ENCODE peak calls at places on chromosome 13, in ten cellular contexts. One of them, this sample, is unnamed.

GRCh38 chr13:71624641-71625040 is 242.4 kb downstream of the DACH1 start:
- DNase-seq in tibial nerve: no peak
- DNase-seq in AG04450: no peak
- DNase-seq in right cardiac atrium: no peak
- DNase-seq in CD8-positive, alpha-beta memory T cell: no peak
- DNase-seq in cardiac muscle cell: no peak
- DNase-seq in testis: no peak
- DNase-seq in neuronal stem cell: peak; percentile 14
- DNase-seq in A549: no peak
- DNase-seq in mesenchymal stem cell: peak; percentile 44
- DNase-seq in this sample: no peak

GRCh38 chr13:36288794-36289391 is 8.7 kb downstream of the CCDC169 start:
- DNase-seq in right cardiac atrium: no peak
- DNase-seq in AG04450: no peak
- DNase-seq in CD8-positive, alpha-beta memory T cell: no peak
- DNase-seq in testis: no peak
- DNase-seq in mesenchymal stem cell: no peak
- DNase-seq in A549: no peak
- DNase-seq in neuronal stem cell: peak; percentile 9
- DNase-seq in tibial nerve: no peak
- DNase-seq in cardiac muscle cell: peak; percentile 2
- DNase-seq in this sample: peak; percentile 36

GRCh38 chr13:106100261-106100919 is 435.1 kb downstream of the EFNB2 start:
- DNase-seq in cardiac muscle cell: peak; percentile 17
- DNase-seq in neuronal stem cell: peak; percentile 74
- DNase-seq in AG04450: no peak
- DNase-seq in A549: peak; percentile 75
- DNase-seq in testis: no peak
- DNase-seq in CD8-positive, alpha-beta memory T cell: no peak
- DNase-seq in tibial nerve: no peak
- DNase-seq in mesenchymal stem cell: no peak
- DNase-seq in right cardiac atrium: peak; percentile 67
- DNase-seq in this sample: no peak

GRCh38 chr13:108190897-108191296 is 24.4 kb downstream of the LIG4 start:
- DNase-seq in A549: no peak
- DNase-seq in neuronal stem cell: no peak
- DNase-seq in AG04450: no peak
- DNase-seq in right cardiac atrium: no peak
- DNase-seq in mesenchymal stem cell: no peak
- DNase-seq in testis: no peak
- DNase-seq in cardiac muscle cell: no peak
- DNase-seq in tibial nerve: no peak
- DNase-seq in CD8-positive, alpha-beta memory T cell: no peak
- DNase-seq in this sample: no peak

GRCh38 chr13:112852392-112852791 is 116.6 kb upstream of the MCF2L start:
- DNase-seq in testis: no peak
- DNase-seq in AG04450: no peak
- DNase-seq in CD8-positive, alpha-beta memory T cell: no peak
- DNase-seq in A549: no peak
- DNase-seq in neuronal stem cell: no peak
- DNase-seq in tibial nerve: no peak
- DNase-seq in right cardiac atrium: no peak
- DNase-seq in mesenchymal stem cell: no peak
- DNase-seq in cardiac muscle cell: no peak
- DNase-seq in this sample: no peak

GRCh38 chr13:46176756-46177155 is 5.2 kb downstream of the LCP1 start:
- DNase-seq in cardiac muscle cell: no peak
- DNase-seq in mesenchymal stem cell: no peak
- DNase-seq in right cardiac atrium: peak; percentile 31
- DNase-seq in AG04450: no peak
- DNase-seq in tibial nerve: peak; percentile 30
- DNase-seq in neuronal stem cell: no peak
- DNase-seq in A549: no peak
- DNase-seq in testis: no peak
- DNase-seq in CD8-positive, alpha-beta memory T cell: no peak
- DNase-seq in this sample: no peak

GRCh38 chr13:47291116-47291656 is 394.3 kb upstream of the HTR2A start:
- DNase-seq in testis: no peak
- DNase-seq in tibial nerve: no peak
- DNase-seq in mesenchymal stem cell: no peak
- DNase-seq in right cardiac atrium: no peak
- DNase-seq in cardiac muscle cell: peak; percentile 39
- DNase-seq in AG04450: no peak
- DNase-seq in CD8-positive, alpha-beta memory T cell: no peak
- DNase-seq in neuronal stem cell: no peak
- DNase-seq in A549: no peak
- DNase-seq in this sample: no peak

GRCh38 chr13:98622926-98623325 is 46.0 kb upstream of the STK24 start:
- DNase-seq in A549: no peak
- DNase-seq in CD8-positive, alpha-beta memory T cell: no peak
- DNase-seq in right cardiac atrium: no peak
- DNase-seq in tibial nerve: no peak
- DNase-seq in cardiac muscle cell: no peak
- DNase-seq in AG04450: no peak
- DNase-seq in neuronal stem cell: no peak
- DNase-seq in mesenchymal stem cell: no peak
- DNase-seq in testis: no peak
- DNase-seq in this sample: no peak

GRCh38 chr13:102131246-102131645 is 270.6 kb downstream of the FGF14 start:
- DNase-seq in mesenchymal stem cell: no peak
- DNase-seq in testis: no peak
- DNase-seq in right cardiac atrium: no peak
- DNase-seq in AG04450: no peak
- DNase-seq in A549: no peak
- DNase-seq in tibial nerve: no peak
- DNase-seq in CD8-positive, alpha-beta memory T cell: no peak
- DNase-seq in cardiac muscle cell: no peak
- DNase-seq in neuronal stem cell: no peak
- DNase-seq in this sample: no peak

GRCh38 chr13:18943721-18944391 is 237.8 kb downstream of the TUBA3C start:
- DNase-seq in cardiac muscle cell: no peak
- DNase-seq in CD8-positive, alpha-beta memory T cell: no peak
- DNase-seq in neuronal stem cell: no peak
- DNase-seq in AG04450: no peak
- DNase-seq in mesenchymal stem cell: no peak
- DNase-seq in testis: no peak
- DNase-seq in right cardiac atrium: peak; percentile 56
- DNase-seq in tibial nerve: no peak
- DNase-seq in A549: no peak
- DNase-seq in this sample: no peak

GRCh38 chr13:109804654-109805053 is 18.3 kb upstream of the IRS2 start:
- DNase-seq in right cardiac atrium: no peak
- DNase-seq in CD8-positive, alpha-beta memory T cell: no peak
- DNase-seq in AG04450: no peak
- DNase-seq in A549: no peak
- DNase-seq in mesenchymal stem cell: no peak
- DNase-seq in cardiac muscle cell: no peak
- DNase-seq in tibial nerve: no peak
- DNase-seq in testis: no peak
- DNase-seq in neuronal stem cell: no peak
- DNase-seq in this sample: no peak

GRCh38 chr13:111184685-111185401 is 69.7 kb downstream of the ARHGEF7 start:
- DNase-seq in neuronal stem cell: no peak
- DNase-seq in cardiac muscle cell: no peak
- DNase-seq in testis: no peak
- DNase-seq in CD8-positive, alpha-beta memory T cell: peak; percentile 77
- DNase-seq in mesenchymal stem cell: no peak
- DNase-seq in AG04450: no peak
- DNase-seq in A549: no peak
- DNase-seq in tibial nerve: no peak
- DNase-seq in right cardiac atrium: peak; percentile 61
- DNase-seq in this sample: no peak

GRCh38 chr13:77898097-77898496 is 20.5 kb downstream of the EDNRB start:
- DNase-seq in cardiac muscle cell: no peak
- DNase-seq in mesenchymal stem cell: peak; percentile 59
- DNase-seq in neuronal stem cell: no peak
- DNase-seq in right cardiac atrium: no peak
- DNase-seq in AG04450: no peak
- DNase-seq in CD8-positive, alpha-beta memory T cell: no peak
- DNase-seq in tibial nerve: no peak
- DNase-seq in A549: no peak
- DNase-seq in testis: no peak
- DNase-seq in this sample: no peak

GRCh38 chr13:100302391-100302790 is 213.5 kb downstream of the PCCA start:
- DNase-seq in cardiac muscle cell: no peak
- DNase-seq in mesenchymal stem cell: no peak
- DNase-seq in tibial nerve: no peak
- DNase-seq in A549: no peak
- DNase-seq in right cardiac atrium: no peak
- DNase-seq in testis: no peak
- DNase-seq in CD8-positive, alpha-beta memory T cell: no peak
- DNase-seq in AG04450: no peak
- DNase-seq in neuronal stem cell: no peak
- DNase-seq in this sample: peak; percentile 19

GRCh38 chr13:26710166-26710565 is 50.4 kb downstream of the GPR12 start:
- DNase-seq in CD8-positive, alpha-beta memory T cell: no peak
- DNase-seq in mesenchymal stem cell: no peak
- DNase-seq in tibial nerve: no peak
- DNase-seq in neuronal stem cell: no peak
- DNase-seq in testis: no peak
- DNase-seq in right cardiac atrium: no peak
- DNase-seq in AG04450: no peak
- DNase-seq in cardiac muscle cell: no peak
- DNase-seq in A549: no peak
- DNase-seq in this sample: no peak

GRCh38 chr13:31927219-31927653 is 104.3 kb upstream of the FRY start:
- DNase-seq in AG04450: no peak
- DNase-seq in A549: no peak
- DNase-seq in mesenchymal stem cell: no peak
- DNase-seq in right cardiac atrium: no peak
- DNase-seq in cardiac muscle cell: no peak
- DNase-seq in CD8-positive, alpha-beta memory T cell: no peak
- DNase-seq in testis: no peak
- DNase-seq in tibial nerve: no peak
- DNase-seq in neuronal stem cell: no peak
- DNase-seq in this sample: no peak

GRCh38 chr13:58300224-58300623 is 668.7 kb downstream of the PCDH17 start:
- DNase-seq in AG04450: no peak
- DNase-seq in cardiac muscle cell: no peak
- DNase-seq in A549: no peak
- DNase-seq in CD8-positive, alpha-beta memory T cell: no peak
- DNase-seq in neuronal stem cell: no peak
- DNase-seq in testis: no peak
- DNase-seq in tibial nerve: no peak
- DNase-seq in right cardiac atrium: no peak
- DNase-seq in mesenchymal stem cell: no peak
- DNase-seq in this sample: peak; percentile 17

GRCh38 chr13:65553328-65553727 is 1676.8 kb downstream of the PCDH9 start:
- DNase-seq in CD8-positive, alpha-beta memory T cell: no peak
- DNase-seq in cardiac muscle cell: no peak
- DNase-seq in right cardiac atrium: peak; percentile 20
- DNase-seq in AG04450: no peak
- DNase-seq in mesenchymal stem cell: no peak
- DNase-seq in A549: no peak
- DNase-seq in tibial nerve: no peak
- DNase-seq in testis: no peak
- DNase-seq in neuronal stem cell: no peak
- DNase-seq in this sample: no peak

GRCh38 chr13:30466841-30467252 is 1.1 kb upstream of the HMGB1 start:
- DNase-seq in AG04450: no peak
- DNase-seq in neuronal stem cell: no peak
- DNase-seq in mesenchymal stem cell: peak; percentile 30
- DNase-seq in right cardiac atrium: no peak
- DNase-seq in cardiac muscle cell: no peak
- DNase-seq in tibial nerve: no peak
- DNase-seq in CD8-positive, alpha-beta memory T cell: no peak
- DNase-seq in testis: no peak
- DNase-seq in A549: no peak
- DNase-seq in this sample: peak; percentile 27
- H3K4me3 ChIP-seq in AG04450: no peak overlapping the region
- H3K4me3 ChIP-seq in neuronal stem cell: no peak overlapping the region
- H3K4me3 ChIP-seq in mesenchymal stem cell: peak overlapping the region; percentile 79
- H3K4me3 ChIP-seq in right cardiac atrium: no peak overlapping the region
- H3K4me3 ChIP-seq in cardiac muscle cell: peak overlapping the region; percentile 23
- H3K4me3 ChIP-seq in tibial nerve: no peak overlapping the region
- H3K4me3 ChIP-seq in CD8-positive, alpha-beta memory T cell: no peak overlapping the region
- H3K4me3 ChIP-seq in testis: no peak overlapping the region
- H3K4me3 ChIP-seq in A549: no peak overlapping the region
- H3K4me3 ChIP-seq in this sample: no peak overlapping the region

DNA sequence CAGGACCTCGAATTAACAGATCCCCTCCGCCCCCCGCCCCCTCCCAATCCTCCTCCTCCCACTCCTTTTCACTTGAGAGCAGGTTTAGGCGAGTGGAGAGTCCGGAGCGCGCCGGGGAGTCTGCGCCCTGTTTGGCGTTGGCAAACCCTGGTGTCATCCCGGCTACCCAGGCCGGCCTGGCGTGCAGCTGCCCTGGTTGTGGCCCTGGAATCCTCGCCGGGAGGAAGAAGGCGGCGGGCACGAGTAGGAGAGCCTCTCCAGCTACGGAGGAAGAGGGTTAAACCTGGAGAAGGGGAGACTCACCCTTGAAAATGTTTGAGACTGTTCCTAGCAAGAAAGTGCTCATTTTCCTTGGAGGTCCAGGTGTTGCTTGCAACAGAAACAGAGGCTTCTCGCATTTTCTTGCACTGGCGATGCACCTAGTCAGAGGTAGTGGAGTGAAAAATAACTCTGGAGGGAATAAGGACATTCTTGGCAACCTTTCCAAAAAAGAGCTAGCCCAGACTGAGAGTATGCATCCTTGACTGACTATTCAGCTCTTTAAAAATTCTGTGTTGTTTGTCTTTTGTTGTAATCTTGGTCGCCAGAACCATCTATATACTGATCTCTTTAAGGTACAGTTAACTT is 1.3 kb upstream of the SOX21 start:
- DNase-seq in mesenchymal stem cell: no peak
- DNase-seq in CD8-positive, alpha-beta memory T cell: no peak
- DNase-seq in cardiac muscle cell: no peak
- DNase-seq in A549: no peak
- DNase-seq in testis: no peak
- DNase-seq in neuronal stem cell: no peak
- DNase-seq in tibial nerve: no peak
- DNase-seq in AG04450: no peak
- DNase-seq in right cardiac atrium: no peak
- DNase-seq in this sample: peak; percentile 7
- H3K4me3 ChIP-seq in mesenchymal stem cell: no peak overlapping the region
- H3K4me3 ChIP-seq in CD8-positive, alpha-beta memory T cell: no peak overlapping the region
- H3K4me3 ChIP-seq in cardiac muscle cell: peak overlapping the region; percentile 41
- H3K4me3 ChIP-seq in A549: peak overlapping the region; percentile 55
- H3K4me3 ChIP-seq in testis: peak overlapping the region; percentile 46
- H3K4me3 ChIP-seq in neuronal stem cell: peak overlapping the region; percentile 96
- H3K4me3 ChIP-seq in tibial nerve: no peak overlapping the region
- H3K4me3 ChIP-seq in AG04450: no peak overlapping the region
- H3K4me3 ChIP-seq in right cardiac atrium: no peak overlapping the region
- H3K4me3 ChIP-seq in this sample: peak overlapping the region; percentile 5

GRCh38 chr13:27979765-27980279 is 8.7 kb downstream of the URAD start:
- DNase-seq in neuronal stem cell: no peak
- DNase-seq in cardiac muscle cell: no peak
- DNase-seq in mesenchymal stem cell: no peak
- DNase-seq in tibial nerve: no peak
- DNase-seq in right cardiac atrium: no peak
- DNase-seq in AG04450: no peak
- DNase-seq in CD8-positive, alpha-beta memory T cell: no peak
- DNase-seq in A549: no peak
- DNase-seq in testis: no peak
- DNase-seq in this sample: no peak
- H3K4me3 ChIP-seq in neuronal stem cell: no peak overlapping the region
- H3K4me3 ChIP-seq in cardiac muscle cell: no peak overlapping the region
- H3K4me3 ChIP-seq in mesenchymal stem cell: no peak overlapping the region
- H3K4me3 ChIP-seq in tibial nerve: no peak overlapping the region
- H3K4me3 ChIP-seq in right cardiac atrium: no peak overlapping the region
- H3K4me3 ChIP-seq in AG04450: no peak overlapping the region
- H3K4me3 ChIP-seq in CD8-positive, alpha-beta memory T cell: no peak overlapping the region
- H3K4me3 ChIP-seq in A549: no peak overlapping the region
- H3K4me3 ChIP-seq in testis: no peak overlapping the region
- H3K4me3 ChIP-seq in this sample: no peak overlapping the region

GRCh38 chr13:22927008-22927393 is 253.8 kb upstream of the SGCG start:
- DNase-seq in CD8-positive, alpha-beta memory T cell: no peak
- DNase-seq in tibial nerve: no peak
- DNase-seq in AG04450: no peak
- DNase-seq in cardiac muscle cell: no peak
- DNase-seq in right cardiac atrium: no peak
- DNase-seq in neuronal stem cell: no peak
- DNase-seq in A549: no peak
- DNase-seq in mesenchymal stem cell: no peak
- DNase-seq in testis: peak; percentile 34
- DNase-seq in this sample: no peak
- H3K4me3 ChIP-seq in CD8-positive, alpha-beta memory T cell: no peak overlapping the region
- H3K4me3 ChIP-seq in tibial nerve: peak overlapping the region; percentile 45
- H3K4me3 ChIP-seq in AG04450: no peak overlapping the region
- H3K4me3 ChIP-seq in cardiac muscle cell: no peak overlapping the region
- H3K4me3 ChIP-seq in right cardiac atrium: peak overlapping the region; percentile 11
- H3K4me3 ChIP-seq in neuronal stem cell: peak overlapping the region; percentile 78
- H3K4me3 ChIP-seq in A549: no peak overlapping the region
- H3K4me3 ChIP-seq in mesenchymal stem cell: peak overlapping the region; percentile 55
- H3K4me3 ChIP-seq in testis: peak overlapping the region; percentile 76
- H3K4me3 ChIP-seq in this sample: no peak overlapping the region